ENCODE peak calls at places on chromosomes 2 and 18, in six cellular contexts. H is fibroblast of villous mesenchyme, R is cardiac fibroblast, O is hepatocyte, A is RWPE2, K is SJSA1. L is an unnamed sample.

GRCh38 chr18:67509711-67510110 is 6.8 kb downstream of the DSEL start:
- DNase-seq in R (peak; percentile 56), K (no peak), O (no peak), H (peak; percentile 58), A (no peak), L (no peak)

GRCh38 chr2:69789129-69789528 is 40.3 kb upstream of the GMCL1 start:
- DNase-seq in O (peak; percentile 81), A (no peak), H (peak; percentile 84), K (peak; percentile 76), R (peak; percentile 93), L (no peak)

GRCh38 chr2:186887107-186888090 is 38.4 kb upstream of the ZSWIM2 start:
- DNase-seq in O (peak; percentile 13), R (peak; percentile 76), K (no peak), A (no peak), H (peak; percentile 79), L (no peak)

GRCh38 chr2:47620717-47621437 is 162.1 kb upstream of the MSH6 start:
- DNase-seq in A (no peak), O (no peak), H (no peak), R (no peak), K (no peak), L (no peak)

GRCh38 chr2:33104726-33105125 is 158.0 kb downstream of the LTBP1 start:
- DNase-seq in O (no peak), A (no peak), R (peak; percentile 66), H (peak; percentile 45), K (peak; percentile 31), L (no peak)

GRCh38 chr2:65055427-65056214 is 595 bp upstream of the CEP68 start:
- DNase-seq in K (no peak), O (peak; percentile 78), R (no peak), A (no peak), H (no peak), L (no peak)

GRCh38 chr2:135985826-135986393 is 484 bp upstream of the DARS1 start:
- DNase-seq in H (no peak), R (no peak), O (no peak), K (no peak), A (no peak), L (peak; percentile 87)

GRCh38 chr18:70195852-70196434 is 9.5 kb downstream of the RTTN start:
- DNase-seq in A (no peak), R (peak; percentile 79), O (peak; percentile 68), K (peak; percentile 34), H (peak; percentile 67), L (peak; percentile 36)

GRCh38 chr2:236928353-236929153 is 157.1 kb upstream of the COPS8 start:
- DNase-seq in A (no peak), H (peak; percentile 10), O (no peak), R (no peak), K (peak; percentile 49), L (no peak)

GRCh38 chr18:32577561-32577960 is 106.9 kb upstream of the GAREM1 start:
- DNase-seq in A (no peak), R (no peak), O (no peak), H (no peak), K (no peak), L (no peak)

GRCh38 chr18:67485655-67486054 is 30.9 kb downstream of the DSEL start:
- DNase-seq in H (no peak), K (no peak), R (no peak), A (no peak), O (no peak), L (no peak)

GRCh38 chr2:25671622-25672021 is 1.8 kb downstream of the DTNB start:
- DNase-seq in O (no peak), R (no peak), A (no peak), H (no peak), K (no peak), L (no peak)

GRCh38 chr2:29066271-29066860 is 8.0 kb downstream of the PCARE start:
- DNase-seq in R (peak; percentile 44), O (no peak), K (no peak), A (no peak), H (peak; percentile 77), L (no peak)

GRCh38 chr2:37786153-37786809 is 114.8 kb upstream of the CDC42EP3 start:
- DNase-seq in K (no peak), A (no peak), H (no peak), O (no peak), R (no peak), L (no peak)

GRCh38 chr2:5231287-5231686 is 460.9 kb upstream of the SOX11 start:
- DNase-seq in R (no peak), K (no peak), O (no peak), A (no peak), H (no peak), L (no peak)

GRCh38 chr2:26148501-26148900 is 24.4 kb upstream of the GAREM2 start:
- DNase-seq in K (no peak), A (no peak), O (no peak), R (peak; percentile 23), H (no peak), L (no peak)

GRCh38 chr2:170014769-170015168 is 163.2 kb upstream of the MYO3B start:
- DNase-seq in H (no peak), A (no peak), R (no peak), O (no peak), K (no peak), L (no peak)

GRCh38 chr2:170022692-170023091 is 155.3 kb upstream of the MYO3B start:
- DNase-seq in H (peak; percentile 84), R (peak; percentile 86), K (no peak), A (no peak), O (no peak), L (no peak)

GRCh38 chr2:170020777-170021176 is 157.2 kb upstream of the MYO3B start:
- DNase-seq in R (no peak), K (no peak), H (no peak), A (no peak), O (no peak), L (no peak)

GRCh38 chr2:170017848-170018492 is 160.0 kb upstream of the MYO3B start:
- DNase-seq in R (peak; percentile 26), A (no peak), H (peak; percentile 58), K (no peak), O (no peak), L (no peak)

GRCh38 chr2:170019060-170019805 is 158.7 kb upstream of the MYO3B start:
- DNase-seq in H (no peak), R (no peak), O (no peak), K (no peak), A (no peak), L (no peak)
- H3K4me3 ChIP-seq in H (no peak overlapping the region), R (no peak overlapping the region), O (no peak overlapping the region), K (no peak overlapping the region), A (no peak overlapping the region), L (no peak overlapping the region)

GRCh38 chr2:189407161-189407943 is 33.9 kb upstream of the WDR75 start:
- DNase-seq in K (peak; percentile 85), A (no peak), O (peak; percentile 25), H (peak; percentile 90), R (peak; percentile 90), L (no peak)
- H3K4me3 ChIP-seq in K (peak overlapping the region; percentile 10), A (no peak overlapping the region), O (peak overlapping the region; percentile 0), H (no peak overlapping the region), R (no peak overlapping the region), L (no peak overlapping the region)

GRCh38 chr2:180349809-180350208 is 342.7 kb upstream of the CWC22 start:
- DNase-seq in K (no peak), A (no peak), O (no peak), H (no peak), R (no peak), L (no peak)

GRCh38 chr2:180356676-180357075 is 349.6 kb upstream of the CWC22 start:
- DNase-seq in R (no peak), K (no peak), H (no peak), O (no peak), A (no peak), L (no peak)

GRCh38 chr2:180358458-180358857 is 351.4 kb upstream of the CWC22 start:
- DNase-seq in O (no peak), R (no peak), A (no peak), K (no peak), H (no peak), L (no peak)

GRCh38 chr2:180352620-180353019 is 345.5 kb upstream of the CWC22 start:
- DNase-seq in H (no peak), O (no peak), K (no peak), R (no peak), A (no peak), L (no peak)
- H3K4me3 ChIP-seq in H (no peak overlapping the region), O (no peak overlapping the region), K (no peak overlapping the region), R (no peak overlapping the region), A (no peak overlapping the region), L (no peak overlapping the region)

DNA sequence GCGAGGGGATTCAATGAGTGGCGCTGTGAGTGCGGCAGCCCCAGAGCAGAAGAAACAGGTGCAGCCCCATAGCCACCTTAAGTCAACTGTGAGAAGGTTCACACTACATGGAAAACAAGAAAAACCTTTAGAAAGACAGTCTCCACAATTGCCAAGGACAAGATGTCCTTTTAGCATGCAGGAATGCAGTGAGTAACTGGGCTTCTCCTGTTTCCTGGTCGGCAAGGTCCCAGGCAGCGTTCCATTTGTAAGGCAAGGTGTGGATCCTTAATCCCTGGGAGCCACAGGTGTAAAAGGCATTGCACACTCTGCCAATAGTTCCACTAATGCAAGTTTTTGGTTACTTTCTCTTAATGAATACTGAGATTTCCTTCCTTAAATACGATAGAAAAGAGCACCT is 87.7 kb downstream of the TMEM18 start:
- DNase-seq in R (no peak), O (no peak), A (no peak), K (no peak), H (no peak), L (no peak)
- H3K4me3 ChIP-seq in R (no peak overlapping the region), O (no peak overlapping the region), A (no peak overlapping the region), K (no peak overlapping the region), H (no peak overlapping the region), L (no peak overlapping the region)

GRCh38 chr2:72826156-72826477 is 284 bp upstream of the EXOC6B start:
- DNase-seq in O (no peak), H (no peak), A (no peak), R (no peak), K (no peak), L (no peak)

GRCh38 chr2:72822794-72823193 is 3.0 kb downstream of the EXOC6B start:
- DNase-seq in O (no peak), H (no peak), K (no peak), A (no peak), R (no peak), L (no peak)

GRCh38 chr2:72821983-72822382 is 3.9 kb downstream of the EXOC6B start:
- DNase-seq in K (no peak), A (no peak), O (no peak), H (no peak), R (no peak), L (no peak)

GRCh38 chr2:72825271-72826155 is at the start of gene EXOC6B:
- DNase-seq in R (peak; percentile 90), A (peak; percentile 93), O (peak; percentile 95), H (peak; percentile 89), K (peak; percentile 91), L (peak; percentile 78)

DNA sequence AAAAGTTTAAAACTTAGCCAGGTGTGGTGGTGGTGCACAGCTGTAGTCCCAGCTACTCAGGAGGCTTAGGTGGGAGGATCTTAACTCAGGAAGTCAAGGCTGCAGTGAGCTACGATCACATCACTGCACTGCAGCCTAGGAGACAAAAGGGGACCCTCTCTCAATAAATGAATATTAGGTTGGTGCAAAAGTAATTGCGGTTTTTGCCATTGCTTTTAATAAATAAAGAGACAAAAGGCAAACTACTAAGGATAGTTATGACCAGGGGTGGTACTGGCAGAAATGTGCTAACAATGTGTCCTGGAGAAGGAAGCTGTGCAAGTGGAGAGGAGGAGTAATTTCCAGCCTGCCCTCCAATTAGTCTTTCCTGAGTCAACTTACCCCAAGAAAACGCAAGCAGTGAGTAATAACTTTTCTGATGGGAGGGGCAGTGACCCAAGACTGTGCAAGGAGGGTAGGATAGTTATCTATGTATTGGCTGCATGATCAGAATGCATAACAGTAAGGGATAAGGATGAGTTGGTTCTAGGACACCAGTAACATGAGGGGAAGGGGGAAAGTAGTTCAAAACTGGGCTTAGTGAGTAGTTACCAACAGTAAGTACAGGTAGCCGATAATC is 1.5 kb downstream of the EXOC6B start:
- DNase-seq in K (peak; percentile 37), H (peak; percentile 54), O (peak; percentile 35), A (no peak), R (peak; percentile 68), L (no peak)
- H3K4me3 ChIP-seq in K (peak overlapping the region; percentile 79), H (peak overlapping the region; percentile 88), O (no peak overlapping the region), A (peak overlapping the region; percentile 50), R (peak overlapping the region; percentile 87), L (no peak overlapping the region)